ENCODE peak calls at places on chromosomes 16 and 17, in six cellular contexts. D is islet precursor cell, K is AG04450, L is NCI-H510A treated with DMSO at 0.1 percent for 48 hours, U is NCI-H774, X is AG08395. T is an unnamed sample.

GRCh38 chr17:51165680-51166197 is 472 bp upstream of the NME2 start:
- DNase-seq in D (peak), K (no peak), L (peak), U (no peak), X (peak), T (no peak)

GRCh38 chr17:63475491-63476412 is 1.1 kb upstream of the ACE start:
- DNase-seq in D (peak), K (no peak), L (peak), U (no peak), X (no peak), T (no peak)

GRCh38 chr17:73952498-73953205 is 250.8 kb upstream of the RPL38 start:
- DNase-seq in D (peak), K (no peak), L (peak), U (peak), X (peak), T (no peak)

GRCh38 chr16:62249069-62249468 is 212.8 kb upstream of the CDH8 start:
- DNase-seq in D (no peak), K (no peak), L (no peak), U (no peak), X (no peak), T (no peak)

GRCh38 chr17:4604111-4604644 is 19.8 kb downstream of the SMTNL2 start:
- DNase-seq in D (peak), K (no peak), L (peak), U (no peak), X (peak), T (peak)

GRCh38 chr16:4693296-4693955 is at the start of gene NUDT16L1:
- DNase-seq in D (peak), K (peak), L (peak), U (peak), X (peak), T (peak)

GRCh38 chr16:61419771-61420170 is 616.5 kb downstream of the CDH8 start:
- DNase-seq in D (no peak), K (no peak), L (no peak), U (no peak), X (no peak), T (no peak)

GRCh38 chr17:27888945-27889344 is 4.2 kb downstream of the LYRM9 start:
- DNase-seq in D (peak), K (no peak), L (no peak), U (no peak), X (peak), T (no peak)

GRCh38 chr16:83701494-83701893 is 106.3 kb upstream of the HSBP1 start:
- DNase-seq in D (peak), K (peak), L (no peak), U (no peak), X (peak), T (peak)

GRCh38 chr16:27918755-27919154 is 144.8 kb downstream of the GSG1L start:
- DNase-seq in D (no peak), K (no peak), L (no peak), U (no peak), X (no peak), T (no peak)